ENCODE peak calls at places on chromosomes 13 and 19, in ten cellular contexts. R is ovary, H is breast epithelium, Y is spleen, N is A549, D is erythroblast, J is stomach, E is NB4, C is right lobe of liver, S is body of pancreas. W is an unnamed sample.

GRCh38 chr19:43774103-43774939 is 6.5 kb downstream of the KCNN4 start:
- DNase-seq in R (peak), H (no peak), Y (peak), N (no peak), D (peak), J (peak), E (no peak), C (peak), S (peak), W (no peak)

GRCh38 chr19:15556634-15557181 is 48.4 kb downstream of the CYP4F22 start:
- DNase-seq in R (no peak), H (no peak), Y (no peak), N (no peak), D (no peak), J (no peak), E (no peak), C (no peak), S (no peak), W (no peak)

GRCh38 chr13:46143239-46143701 is 38.4 kb upstream of the CPB2 start:
- DNase-seq in R (no peak), H (no peak), Y (no peak), N (no peak), D (no peak), J (no peak), E (no peak), C (no peak), S (no peak), W (no peak)

GRCh38 chr13:67343777-67344176 is 113.6 kb upstream of the PCDH9 start:
- DNase-seq in R (no peak), H (no peak), Y (no peak), N (no peak), D (no peak), J (no peak), E (no peak), C (no peak), S (no peak), W (no peak)

GRCh38 chr13:47945738-47946137 is 55.3 kb downstream of the SUCLA2 start:
- DNase-seq in R (no peak), H (no peak), Y (no peak), N (no peak), D (no peak), J (no peak), E (no peak), C (no peak), S (no peak), W (no peak)

GRCh38 chr13:51158923-51159322 is 47.8 kb upstream of the C13orf42 start:
- DNase-seq in R (no peak), H (no peak), Y (no peak), N (no peak), D (no peak), J (no peak), E (no peak), C (no peak), S (no peak), W (no peak)

GRCh38 chr19:18675779-18676178 is 7.7 kb upstream of the CRTC1 start:
- DNase-seq in R (no peak), H (no peak), Y (no peak), N (no peak), D (peak), J (no peak), E (peak), C (no peak), S (no peak), W (no peak)

GRCh38 chr13:44132710-44133109 is 240.9 kb upstream of the SERP2 start:
- DNase-seq in R (no peak), H (no peak), Y (peak), N (no peak), D (no peak), J (peak), E (peak), C (peak), S (peak), W (peak)

GRCh38 chr13:98541701-98542203 is 35.2 kb downstream of the STK24 start:
- DNase-seq in R (no peak), H (no peak), Y (no peak), N (no peak), D (peak), J (no peak), E (no peak), C (no peak), S (no peak), W (no peak)

GRCh38 chr19:13832096-13832495 is 36.9 kb downstream of the ZSWIM4 start:
- DNase-seq in R (no peak), H (no peak), Y (no peak), N (no peak), D (no peak), J (no peak), E (no peak), C (no peak), S (no peak), W (no peak)

GRCh38 chr13:57946361-57946760 is 314.8 kb downstream of the PCDH17 start:
- DNase-seq in R (no peak), H (no peak), Y (no peak), N (no peak), D (no peak), J (no peak), E (no peak), C (no peak), S (no peak), W (no peak)

GRCh38 chr19:6925801-6926751 is 38.7 kb downstream of the ADGRE1 start:
- DNase-seq in R (no peak), H (no peak), Y (no peak), N (peak), D (no peak), J (no peak), E (peak), C (no peak), S (no peak), W (peak)

GRCh38 chr13:30268673-30269072 is 38.7 kb downstream of the KATNAL1 start:
- DNase-seq in R (no peak), H (no peak), Y (no peak), N (no peak), D (no peak), J (no peak), E (no peak), C (no peak), S (no peak), W (no peak)

GRCh38 chr13:97255515-97255999 is 33.4 kb downstream of the MBNL2 start:
- DNase-seq in R (no peak), H (no peak), Y (no peak), N (no peak), D (peak), J (no peak), E (no peak), C (no peak), S (no peak), W (no peak)

GRCh38 chr19:16134510-16134909 is 9.0 kb upstream of the HSH2D start:
- DNase-seq in R (no peak), H (no peak), Y (no peak), N (no peak), D (no peak), J (no peak), E (peak), C (no peak), S (no peak), W (no peak)

GRCh38 chr19:40588110-40588854 is 11.6 kb downstream of the SHKBP1 start:
- DNase-seq in R (no peak), H (no peak), Y (peak), N (no peak), D (no peak), J (no peak), E (no peak), C (no peak), S (no peak), W (no peak)

GRCh38 chr13:27338816-27339215 is 68.2 kb downstream of the RASL11A start:
- DNase-seq in R (no peak), H (no peak), Y (no peak), N (no peak), D (peak), J (no peak), E (peak), C (no peak), S (no peak), W (no peak)

GRCh38 chr19:34596989-34597388 is 80.0 kb downstream of the SCGB2B2 start:
- DNase-seq in R (no peak), H (no peak), Y (no peak), N (no peak), D (no peak), J (no peak), E (no peak), C (no peak), S (no peak), W (no peak)

GRCh38 chr19:802888-803561 is 5.8 kb downstream of the PTBP1 start:
- DNase-seq in R (no peak), H (no peak), Y (no peak), N (no peak), D (no peak), J (no peak), E (no peak), C (no peak), S (no peak), W (no peak)

GRCh38 chr13:63396746-63397145 is 1981.1 kb upstream of the PCDH20 start:
- DNase-seq in R (no peak), H (no peak), Y (peak), N (no peak), D (no peak), J (no peak), E (no peak), C (no peak), S (no peak), W (no peak)

GRCh38 chr13:111906816-111907215 is 160.1 kb upstream of the SOX1 start:
- DNase-seq in R (no peak), H (no peak), Y (no peak), N (no peak), D (no peak), J (no peak), E (no peak), C (no peak), S (no peak), W (no peak)

GRCh38 chr13:66036024-66036614 is 1194.0 kb downstream of the PCDH9 start:
- DNase-seq in R (no peak), H (no peak), Y (no peak), N (no peak), D (no peak), J (no peak), E (no peak), C (no peak), S (no peak), W (no peak)

GRCh38 chr19:799076-799881 is 2.0 kb downstream of the PTBP1 start:
- DNase-seq in R (peak), H (no peak), Y (no peak), N (no peak), D (peak), J (no peak), E (peak), C (no peak), S (peak), W (no peak)

GRCh38 chr13:85266331-85266730 is 532.9 kb downstream of the SLITRK6 start:
- DNase-seq in R (no peak), H (no peak), Y (no peak), N (no peak), D (no peak), J (no peak), E (no peak), C (no peak), S (no peak), W (no peak)

GRCh38 chr13:27194209-27194608 is 22.6 kb upstream of the USP12 start:
- DNase-seq in R (no peak), H (no peak), Y (no peak), N (no peak), D (no peak), J (no peak), E (no peak), C (no peak), S (no peak), W (no peak)

GRCh38 chr19:35828694-35829301 is 16.2 kb upstream of the PRODH2 start:
- DNase-seq in R (peak), H (no peak), Y (no peak), N (peak), D (peak), J (peak), E (peak), C (peak), S (peak), W (no peak)

GRCh38 chr13:36088001-36088400 is 43.2 kb downstream of the DCLK1 start:
- DNase-seq in R (no peak), H (no peak), Y (no peak), N (no peak), D (no peak), J (no peak), E (no peak), C (no peak), S (no peak), W (no peak)

GRCh38 chr13:113904411-113904810 is 40.5 kb upstream of the GAS6 start:
- DNase-seq in R (no peak), H (peak), Y (peak), N (peak), D (peak), J (peak), E (peak), C (peak), S (peak), W (no peak)

GRCh38 chr13:76969488-76970365 is 21.4 kb downstream of the ACOD1 start:
- DNase-seq in R (no peak), H (no peak), Y (no peak), N (no peak), D (no peak), J (no peak), E (no peak), C (no peak), S (no peak), W (no peak)

GRCh38 chr19:1284293-1284978 is 1.2 kb upstream of the EFNA2 start:
- DNase-seq in R (no peak), H (no peak), Y (no peak), N (no peak), D (no peak), J (no peak), E (no peak), C (no peak), S (no peak), W (no peak)

GRCh38 chr13:40306817-40307216 is 359.6 kb downstream of the FOXO1 start:
- DNase-seq in R (no peak), H (no peak), Y (no peak), N (no peak), D (no peak), J (no peak), E (no peak), C (no peak), S (no peak), W (no peak)

GRCh38 chr13:36029171-36029570 is 102.0 kb downstream of the DCLK1 start:
- DNase-seq in R (no peak), H (no peak), Y (no peak), N (no peak), D (no peak), J (no peak), E (no peak), C (no peak), S (no peak), W (no peak)

GRCh38 chr19:19539738-19540703 is 2.0 kb downstream of the CILP2 start:
- DNase-seq in R (peak), H (no peak), Y (peak), N (no peak), D (peak), J (peak), E (no peak), C (peak), S (peak), W (no peak)

GRCh38 chr13:99314640-99315176 is 7.5 kb upstream of the GPR183 start:
- DNase-seq in R (no peak), H (no peak), Y (no peak), N (no peak), D (no peak), J (no peak), E (no peak), C (no peak), S (no peak), W (no peak)

GRCh38 chr13:64278493-64278892 is 2862.8 kb upstream of the PCDH20 start:
- DNase-seq in R (no peak), H (no peak), Y (no peak), N (no peak), D (no peak), J (no peak), E (no peak), C (no peak), S (no peak), W (peak)

GRCh38 chr13:38767506-38768265 is 80.8 kb downstream of the FREM2 start:
- DNase-seq in R (no peak), H (no peak), Y (no peak), N (no peak), D (no peak), J (no peak), E (no peak), C (no peak), S (no peak), W (no peak)

GRCh38 chr13:47628666-47629065 is 372.4 kb downstream of the SUCLA2 start:
- DNase-seq in R (no peak), H (no peak), Y (no peak), N (no peak), D (no peak), J (no peak), E (no peak), C (no peak), S (no peak), W (peak)

GRCh38 chr13:33109801-33110200 is 93.6 kb downstream of the KL start:
- DNase-seq in R (no peak), H (no peak), Y (no peak), N (no peak), D (no peak), J (no peak), E (no peak), C (no peak), S (no peak), W (no peak)
- TF ChIP-seq POLR2A in R (no peak), H (no peak), Y (no peak), N (no peak), D (no peak), J (no peak), E (no peak), C (no peak), S (no peak), W (no peak)

DNA sequence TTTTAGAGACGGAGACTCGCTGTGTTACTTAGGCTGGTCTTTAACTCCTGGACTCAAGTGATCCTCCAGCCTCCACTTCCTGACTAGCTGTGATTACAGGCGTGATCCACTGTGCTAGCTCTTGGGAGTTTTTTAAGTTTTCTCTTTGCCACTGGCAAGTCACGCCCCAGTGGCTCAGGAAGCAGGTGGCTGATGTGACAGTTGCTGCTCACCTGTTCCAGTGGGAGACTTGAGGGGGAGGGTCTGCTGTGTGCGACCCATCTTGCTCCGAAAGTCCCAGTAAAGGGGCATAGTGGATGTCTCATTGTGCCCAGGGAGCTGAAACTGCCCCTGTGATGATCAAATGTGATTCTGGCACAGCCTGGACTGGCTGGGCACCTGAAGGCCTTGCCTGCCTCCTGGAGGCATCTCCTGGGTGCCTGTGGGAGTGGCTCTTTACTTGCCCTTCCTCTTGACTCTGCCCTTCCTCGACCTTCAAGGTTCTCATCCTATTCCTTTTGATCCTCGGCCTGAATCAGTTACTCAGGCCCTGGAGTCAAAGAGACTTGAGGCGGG is 7.8 kb downstream of the SMARCA4 start:
- DNase-seq in R (no peak), H (no peak), Y (no peak), N (no peak), D (no peak), J (no peak), E (no peak), C (no peak), S (no peak), W (no peak)
- TF ChIP-seq POLR2A in R (no peak), H (no peak), Y (no peak), N (no peak), D (no peak), J (no peak), E (no peak), C (no peak), S (no peak), W (no peak)

DNA sequence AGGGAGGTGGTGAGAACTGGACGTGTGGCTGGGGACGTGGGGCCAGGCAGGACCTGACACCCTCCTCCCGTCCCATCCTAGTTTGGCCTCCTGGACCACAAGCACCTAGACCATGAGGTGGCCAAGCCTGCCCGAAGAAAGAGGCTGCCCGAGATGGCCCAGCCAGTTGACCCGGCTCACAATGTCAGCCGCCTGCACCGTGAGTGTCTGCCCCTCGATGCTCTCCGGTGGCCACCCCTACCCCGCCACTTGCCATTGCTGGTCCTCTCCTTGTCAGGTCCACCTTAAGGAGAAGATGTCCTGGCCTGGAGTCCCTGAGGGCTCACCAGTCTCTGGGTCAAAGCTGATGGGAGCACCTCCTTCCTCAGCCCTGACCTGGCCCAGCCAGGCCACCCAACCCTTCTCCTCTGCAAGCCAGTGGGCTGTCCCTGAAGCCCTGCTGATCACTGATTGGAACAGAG is 2.2 kb downstream of the ANGPTL4 start:
- DNase-seq in R (no peak), H (no peak), Y (peak), N (no peak), D (no peak), J (no peak), E (no peak), C (peak), S (peak), W (peak)
- TF ChIP-seq POLR2A in R (no peak), H (no peak), Y (no peak), N (no peak), D (no peak), J (no peak), E (no peak), C (no peak), S (peak), W (no peak)

GRCh38 chr19:45713141-45713540 is 17.6 kb downstream of the FBXO46 start:
- DNase-seq in R (no peak), H (no peak), Y (no peak), N (no peak), D (no peak), J (no peak), E (no peak), C (no peak), S (no peak), W (no peak)

GRCh38 chr19:45716314-45717130 is 14.2 kb downstream of the FBXO46 start:
- DNase-seq in R (peak), H (peak), Y (no peak), N (peak), D (peak), J (no peak), E (peak), C (no peak), S (peak), W (no peak)

GRCh38 chr19:45717131-45717982 is 13.3 kb downstream of the FBXO46 start:
- DNase-seq in R (peak), H (peak), Y (peak), N (peak), D (peak), J (peak), E (peak), C (peak), S (peak), W (peak)

GRCh38 chr19:45715139-45715538 is 15.6 kb downstream of the FBXO46 start:
- DNase-seq in R (no peak), H (no peak), Y (no peak), N (no peak), D (no peak), J (no peak), E (no peak), C (no peak), S (no peak), W (no peak)

GRCh38 chr19:45717983-45718650 is 12.6 kb downstream of the FBXO46 start:
- DNase-seq in R (peak), H (no peak), Y (peak), N (no peak), D (no peak), J (no peak), E (no peak), C (no peak), S (peak), W (no peak)
- TF ChIP-seq POLR2A in R (no peak), H (no peak), Y (no peak), N (no peak), D (no peak), J (no peak), E (no peak), C (no peak), S (no peak), W (no peak)

DNA sequence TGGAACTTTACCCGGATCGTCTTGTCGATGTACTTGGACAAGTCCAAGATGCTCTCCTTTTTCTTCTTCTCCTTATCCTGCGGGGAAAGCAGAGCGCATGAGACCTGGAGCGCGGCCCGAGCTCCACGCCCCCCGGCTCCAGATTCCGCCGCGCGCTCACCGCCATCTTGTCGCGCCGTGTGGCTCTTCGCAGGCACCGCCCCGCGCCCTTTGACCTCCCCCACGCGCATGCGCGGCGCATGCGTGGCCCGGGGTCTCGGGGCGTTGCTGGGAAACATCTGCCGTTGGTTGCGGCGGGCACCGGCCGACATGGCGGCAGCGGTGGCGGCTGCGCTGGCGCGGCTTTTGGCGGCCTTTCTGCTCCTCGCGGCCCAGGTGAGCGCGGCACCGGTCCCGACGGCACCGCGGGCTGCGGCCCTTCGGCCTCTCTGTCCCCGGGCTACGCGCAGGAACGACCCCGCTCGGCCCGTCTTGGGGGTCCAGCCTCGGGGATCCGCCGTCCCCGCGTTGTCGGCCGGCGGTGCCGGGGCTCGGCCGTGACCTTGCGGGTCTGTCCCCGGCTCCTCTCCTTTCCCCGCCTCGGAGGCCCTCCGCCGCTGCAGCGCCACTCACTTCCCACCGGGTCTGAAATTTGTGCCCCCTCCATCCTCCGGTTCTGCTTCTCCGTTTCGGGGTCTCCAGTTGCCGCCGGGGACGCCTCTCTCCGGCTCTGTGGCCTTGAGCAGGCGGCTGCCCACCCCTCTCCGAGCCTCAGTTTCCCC is at the start of the genes LSM7 and SPPL2B:
- DNase-seq in R (peak), H (peak), Y (peak), N (peak), D (peak), J (peak), E (peak), C (peak), S (peak), W (peak)
- TF ChIP-seq POLR2A in R (peak), H (peak), Y (no peak), N (peak), D (peak), J (no peak), E (peak), C (peak), S (peak), W (peak)

W was measured in H54.